ENCODE peak calls at places on chromosomes 1 and 21, in nine cellular contexts. Q is Right ventricle myocardium inferior, K is ACHN, O is non-pigmented ciliary epithelial cell, I is suprapubic skin, W is RWPE1, F is kidney glomerular epithelial cell, J is osteoblast, U is B cell. L is an unnamed sample.

GRCh38 chr1:38527373-38527966 is 332.1 kb downstream of the RRAGC start:
- DNase-seq in W (peak), Q (no peak), K (no peak), O (no peak), I (no peak), F (no peak), J (no peak), U (peak), L (no peak)

GRCh38 chr1:201603613-201604232 is 64.8 kb downstream of the NAV1 start:
- DNase-seq in K (no peak), O (no peak), W (no peak), I (no peak), U (no peak), Q (no peak), J (no peak), F (peak), L (no peak)

GRCh38 chr1:79259390-79260336 is 253.1 kb upstream of the ADGRL4 start:
- DNase-seq in K (peak), F (peak), W (peak), I (no peak), Q (no peak), U (no peak), O (no peak), J (peak), L (peak)

GRCh38 chr1:157021688-157022087 is 23.9 kb downstream of the ARHGEF11 start:
- DNase-seq in K (no peak), I (no peak), U (no peak), Q (no peak), O (no peak), W (no peak), J (no peak), F (no peak), L (no peak)

GRCh38 chr1:52288286-52288685 is 77.7 kb downstream of the CC2D1B start:
- DNase-seq in W (no peak), F (no peak), J (peak), I (no peak), Q (no peak), K (peak), U (no peak), O (peak), L (peak)

GRCh38 chr1:3775498-3776230 is 3.1 kb downstream of the SMIM1 start:
- DNase-seq in J (peak), W (peak), F (peak), K (peak), I (peak), U (peak), Q (peak), O (no peak), L (peak)

GRCh38 chr1:151705146-151705545 is 11.5 kb downstream of the CELF3 start:
- DNase-seq in J (peak), W (no peak), F (no peak), I (no peak), U (no peak), Q (no peak), K (no peak), O (no peak), L (no peak)

GRCh38 chr1:10519016-10519417 is 44.3 kb downstream of the PEX14 start:
- DNase-seq in U (no peak), F (peak), I (no peak), J (no peak), K (peak), Q (no peak), O (no peak), W (no peak), L (no peak)

GRCh38 chr21:46598563-46599250 is 6.2 kb downstream of the S100B start:
- DNase-seq in F (no peak), Q (no peak), K (no peak), U (no peak), W (no peak), J (peak), I (no peak), O (no peak), L (no peak)

GRCh38 chr1:51215169-51215568 is 20.9 kb upstream of the RNF11 start:
- DNase-seq in J (peak), O (no peak), U (no peak), F (no peak), I (no peak), K (no peak), W (no peak), Q (no peak), L (peak)

GRCh38 chr1:100868364-100868995 is 26.2 kb downstream of the EXTL2 start:
- DNase-seq in W (peak), U (no peak), J (no peak), F (peak), K (peak), Q (no peak), I (no peak), O (no peak), L (peak)

GRCh38 chr1:2921970-2922686 is 99.1 kb upstream of the ACTRT2 start:
- DNase-seq in Q (no peak), O (no peak), K (no peak), U (no peak), J (no peak), W (no peak), I (no peak), F (no peak), L (no peak)

GRCh38 chr1:15684042-15684461 is at the start of gene PLEKHM2:
- DNase-seq in I (no peak), J (peak), F (peak), U (peak), W (peak), K (peak), O (no peak), Q (peak), L (peak)